ENCODE peak calls at places on chromosomes 1 and 21, in six cellular contexts. One of them, this sample, is unnamed.

GRCh38 chr1:53413175-53414001 is 45.8 kb upstream of the DMRTB1 start:
- DNase-seq in PC-9: peak
- DNase-seq in AG09309: peak
- DNase-seq in nephron progenitor cell: no peak
- DNase-seq in NB4: peak
- DNase-seq in HepG2: peak
- DNase-seq in this sample: no peak

GRCh38 chr1:165828103-165828558 is 717 bp downstream of the UCK2 start:
- DNase-seq in PC-9: peak
- DNase-seq in AG09309: no peak
- DNase-seq in nephron progenitor cell: peak
- DNase-seq in NB4: peak
- DNase-seq in HepG2: peak
- DNase-seq in this sample: peak

GRCh38 chr1:50060279-50060678 is 36.5 kb upstream of the AGBL4 start:
- DNase-seq in PC-9: peak
- DNase-seq in AG09309: no peak
- DNase-seq in nephron progenitor cell: no peak
- DNase-seq in NB4: no peak
- DNase-seq in HepG2: no peak
- DNase-seq in this sample: no peak

GRCh38 chr1:206006946-206007345 is 3.8 kb upstream of the RAB7B start:
- DNase-seq in PC-9: no peak
- DNase-seq in AG09309: no peak
- DNase-seq in nephron progenitor cell: no peak
- DNase-seq in NB4: no peak
- DNase-seq in HepG2: no peak
- DNase-seq in this sample: no peak

GRCh38 chr21:45994086-45994661 is 12.6 kb downstream of the COL6A1 start:
- DNase-seq in PC-9: no peak
- DNase-seq in AG09309: no peak
- DNase-seq in nephron progenitor cell: peak
- DNase-seq in NB4: no peak
- DNase-seq in HepG2: no peak
- DNase-seq in this sample: peak

GRCh38 chr1:109621402-109622101 is 1.9 kb downstream of the AMPD2 start:
- DNase-seq in PC-9: no peak
- DNase-seq in AG09309: no peak
- DNase-seq in nephron progenitor cell: no peak
- DNase-seq in NB4: no peak
- DNase-seq in HepG2: no peak
- DNase-seq in this sample: no peak

GRCh38 chr1:41882068-41882477 is 36.6 kb downstream of the HIVEP3 start:
- DNase-seq in PC-9: peak
- DNase-seq in AG09309: no peak
- DNase-seq in nephron progenitor cell: no peak
- DNase-seq in NB4: no peak
- DNase-seq in HepG2: no peak
- DNase-seq in this sample: no peak

GRCh38 chr1:11938722-11939526 is 4.4 kb downstream of the PLOD1 start:
- DNase-seq in PC-9: no peak
- DNase-seq in AG09309: no peak
- DNase-seq in nephron progenitor cell: no peak
- DNase-seq in NB4: no peak
- DNase-seq in HepG2: no peak
- DNase-seq in this sample: peak

GRCh38 chr1:213684454-213684853 is 303.3 kb upstream of the PROX1 start:
- DNase-seq in PC-9: no peak
- DNase-seq in AG09309: no peak
- DNase-seq in nephron progenitor cell: no peak
- DNase-seq in NB4: no peak
- DNase-seq in HepG2: no peak
- DNase-seq in this sample: no peak

GRCh38 chr1:154420961-154421924 is 16.1 kb downstream of the IL6R start:
- DNase-seq in PC-9: no peak
- DNase-seq in AG09309: no peak
- DNase-seq in nephron progenitor cell: no peak
- DNase-seq in NB4: no peak
- DNase-seq in HepG2: no peak
- DNase-seq in this sample: no peak

GRCh38 chr21:27060190-27060589 is 93.3 kb upstream of the ADAMTS5 start:
- DNase-seq in PC-9: no peak
- DNase-seq in AG09309: no peak
- DNase-seq in nephron progenitor cell: no peak
- DNase-seq in NB4: no peak
- DNase-seq in HepG2: no peak
- DNase-seq in this sample: no peak

GRCh38 chr1:14983277-14983676 is 170.3 kb upstream of the TMEM51 start:
- DNase-seq in PC-9: no peak
- DNase-seq in AG09309: no peak
- DNase-seq in nephron progenitor cell: no peak
- DNase-seq in NB4: peak
- DNase-seq in HepG2: no peak
- DNase-seq in this sample: no peak

GRCh38 chr1:109864960-109865611 is 45.6 kb upstream of the CSF1 start:
- DNase-seq in PC-9: no peak
- DNase-seq in AG09309: peak
- DNase-seq in nephron progenitor cell: no peak
- DNase-seq in NB4: no peak
- DNase-seq in HepG2: no peak
- DNase-seq in this sample: no peak

GRCh38 chr1:2238361-2239055 is 10.4 kb downstream of the SKI start:
- DNase-seq in PC-9: no peak
- DNase-seq in AG09309: no peak
- DNase-seq in nephron progenitor cell: no peak
- DNase-seq in NB4: no peak
- DNase-seq in HepG2: no peak
- DNase-seq in this sample: no peak

GRCh38 chr21:14383596-14384210 is 757 bp upstream of the HSPA13 start:
- DNase-seq in PC-9: no peak
- DNase-seq in AG09309: no peak
- DNase-seq in nephron progenitor cell: no peak
- DNase-seq in NB4: peak
- DNase-seq in HepG2: no peak
- DNase-seq in this sample: no peak

GRCh38 chr21:9839011-9839661 is 682.2 kb upstream of the TPTE start:
- DNase-seq in PC-9: no peak
- DNase-seq in AG09309: no peak
- DNase-seq in nephron progenitor cell: no peak
- DNase-seq in NB4: peak
- DNase-seq in HepG2: no peak
- DNase-seq in this sample: no peak

GRCh38 chr1:36885537-36886441 is 148.5 kb downstream of the GRIK3 start:
- DNase-seq in PC-9: no peak
- DNase-seq in AG09309: no peak
- DNase-seq in nephron progenitor cell: no peak
- DNase-seq in NB4: no peak
- DNase-seq in HepG2: no peak
- DNase-seq in this sample: no peak

GRCh38 chr1:211198111-211198510 is 61.1 kb upstream of the RCOR3 start:
- DNase-seq in PC-9: no peak
- DNase-seq in AG09309: no peak
- DNase-seq in nephron progenitor cell: no peak
- DNase-seq in NB4: no peak
- DNase-seq in HepG2: no peak
- DNase-seq in this sample: no peak

GRCh38 chr21:17976139-17976538 is 157.0 kb upstream of the C21orf91 start:
- DNase-seq in PC-9: no peak
- DNase-seq in AG09309: no peak
- DNase-seq in nephron progenitor cell: no peak
- DNase-seq in NB4: no peak
- DNase-seq in HepG2: no peak
- DNase-seq in this sample: no peak

GRCh38 chr1:87927391-87928073 is 598.9 kb downstream of the LMO4 start:
- DNase-seq in PC-9: peak
- DNase-seq in AG09309: no peak
- DNase-seq in nephron progenitor cell: no peak
- DNase-seq in NB4: no peak
- DNase-seq in HepG2: no peak
- DNase-seq in this sample: no peak

GRCh38 chr1:183361081-183361480 is 57.1 kb downstream of the NMNAT2 start:
- DNase-seq in PC-9: no peak
- DNase-seq in AG09309: no peak
- DNase-seq in nephron progenitor cell: no peak
- DNase-seq in NB4: no peak
- DNase-seq in HepG2: no peak
- DNase-seq in this sample: no peak

GRCh38 chr1:98903726-98904125 is 100.9 kb downstream of the PLPPR5 start:
- DNase-seq in PC-9: no peak
- DNase-seq in AG09309: no peak
- DNase-seq in nephron progenitor cell: no peak
- DNase-seq in NB4: no peak
- DNase-seq in HepG2: no peak
- DNase-seq in this sample: no peak

GRCh38 chr1:1060281-1061000 is 13.7 kb downstream of the RNF223 start:
- DNase-seq in PC-9: no peak
- DNase-seq in AG09309: no peak
- DNase-seq in nephron progenitor cell: no peak
- DNase-seq in NB4: no peak
- DNase-seq in HepG2: no peak
- DNase-seq in this sample: no peak

GRCh38 chr1:1058088-1058905 is 15.8 kb downstream of the RNF223 start:
- DNase-seq in PC-9: peak
- DNase-seq in AG09309: no peak
- DNase-seq in nephron progenitor cell: no peak
- DNase-seq in NB4: no peak
- DNase-seq in HepG2: peak
- DNase-seq in this sample: no peak

GRCh38 chr1:1059494-1060280 is 14.4 kb downstream of the RNF223 start:
- DNase-seq in PC-9: peak
- DNase-seq in AG09309: no peak
- DNase-seq in nephron progenitor cell: peak
- DNase-seq in NB4: peak
- DNase-seq in HepG2: peak
- DNase-seq in this sample: peak

GRCh38 chr1:1061682-1062363 is 12.3 kb downstream of the RNF223 start:
- DNase-seq in PC-9: no peak
- DNase-seq in AG09309: no peak
- DNase-seq in nephron progenitor cell: no peak
- DNase-seq in NB4: peak
- DNase-seq in HepG2: no peak
- DNase-seq in this sample: no peak

GRCh38 chr1:1058921-1059493 is 15.1 kb downstream of the RNF223 start:
- DNase-seq in PC-9: peak
- DNase-seq in AG09309: no peak
- DNase-seq in nephron progenitor cell: no peak
- DNase-seq in NB4: no peak
- DNase-seq in HepG2: no peak
- DNase-seq in this sample: no peak
- TF ChIP-seq CTCF in PC-9: no peak
- TF ChIP-seq CTCF in AG09309: no peak
- TF ChIP-seq CTCF in nephron progenitor cell: peak
- TF ChIP-seq CTCF in NB4: no peak
- TF ChIP-seq CTCF in HepG2: peak
- TF ChIP-seq CTCF in this sample: peak

GRCh38 chr1:147225193-147225730 is at the start of gene FMO5:
- DNase-seq in PC-9: peak
- DNase-seq in AG09309: no peak
- DNase-seq in nephron progenitor cell: peak
- DNase-seq in NB4: peak
- DNase-seq in HepG2: no peak
- DNase-seq in this sample: no peak
- TF ChIP-seq CTCF in PC-9: no peak
- TF ChIP-seq CTCF in AG09309: peak
- TF ChIP-seq CTCF in nephron progenitor cell: no peak
- TF ChIP-seq CTCF in NB4: no peak
- TF ChIP-seq CTCF in HepG2: peak
- TF ChIP-seq CTCF in this sample: no peak

GRCh38 chr21:31514598-31514997 is 144.9 kb upstream of the SOD1 start:
- DNase-seq in PC-9: no peak
- DNase-seq in AG09309: no peak
- DNase-seq in nephron progenitor cell: peak
- DNase-seq in NB4: no peak
- DNase-seq in HepG2: no peak
- DNase-seq in this sample: peak
- TF ChIP-seq CTCF in PC-9: no peak
- TF ChIP-seq CTCF in AG09309: peak
- TF ChIP-seq CTCF in nephron progenitor cell: no peak
- TF ChIP-seq CTCF in NB4: no peak
- TF ChIP-seq CTCF in HepG2: no peak
- TF ChIP-seq CTCF in this sample: no peak

GRCh38 chr1:147598631-147599361 is 57.5 kb downstream of the BCL9 start:
- DNase-seq in PC-9: peak
- DNase-seq in AG09309: no peak
- DNase-seq in nephron progenitor cell: peak
- DNase-seq in NB4: no peak
- DNase-seq in HepG2: no peak
- DNase-seq in this sample: peak
- TF ChIP-seq CTCF in PC-9: no peak
- TF ChIP-seq CTCF in AG09309: no peak
- TF ChIP-seq CTCF in nephron progenitor cell: no peak
- TF ChIP-seq CTCF in NB4: no peak
- TF ChIP-seq CTCF in HepG2: no peak
- TF ChIP-seq CTCF in this sample: no peak

DNA sequence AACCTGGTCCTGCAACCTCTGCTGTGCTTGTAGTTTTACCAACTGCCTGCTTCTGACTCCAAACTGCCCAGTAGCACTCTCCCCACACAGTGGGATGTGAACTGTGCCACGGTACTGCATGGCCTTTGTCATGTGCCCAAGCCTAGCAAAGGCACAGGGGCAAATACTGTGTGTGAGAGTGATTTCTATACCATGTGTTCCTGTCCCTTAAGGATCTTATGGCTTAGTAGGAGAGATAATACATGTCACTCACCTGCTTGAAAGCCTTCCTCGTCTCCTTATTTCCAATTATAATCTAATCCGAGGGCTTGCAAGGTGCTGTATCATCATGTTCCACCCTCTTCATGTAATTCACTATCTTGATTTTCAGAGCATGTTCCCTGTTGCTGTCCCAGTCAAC is 51.3 kb downstream of the UBE4B start:
- DNase-seq in PC-9: no peak
- DNase-seq in AG09309: no peak
- DNase-seq in nephron progenitor cell: no peak
- DNase-seq in NB4: no peak
- DNase-seq in HepG2: no peak
- DNase-seq in this sample: no peak
- TF ChIP-seq CTCF in PC-9: no peak
- TF ChIP-seq CTCF in AG09309: no peak
- TF ChIP-seq CTCF in nephron progenitor cell: no peak
- TF ChIP-seq CTCF in NB4: no peak
- TF ChIP-seq CTCF in HepG2: no peak
- TF ChIP-seq CTCF in this sample: no peak

GRCh38 chr1:229557913-229558414 is 543 bp downstream of the ABCB10 start:
- DNase-seq in PC-9: peak
- DNase-seq in AG09309: no peak
- DNase-seq in nephron progenitor cell: peak
- DNase-seq in NB4: peak
- DNase-seq in HepG2: peak
- DNase-seq in this sample: peak
- TF ChIP-seq CTCF in PC-9: no peak
- TF ChIP-seq CTCF in AG09309: no peak
- TF ChIP-seq CTCF in nephron progenitor cell: no peak
- TF ChIP-seq CTCF in NB4: no peak
- TF ChIP-seq CTCF in HepG2: peak
- TF ChIP-seq CTCF in this sample: no peak

This sample was measured in glutamatergic neuron.